ENCODE peak calls at places on chromosome 16, in four cellular contexts. One of them, this sample, is unnamed.
A peak's percentile ranks its signal among the peaks of the same experiment; 100 is the strongest.

GRCh38 chr16:66894948-66895696 is 14.8 kb downstream of the PDP2 start:
- DNase-seq in GM12878: no peak
- DNase-seq in HepG2: peak; percentile 80
- DNase-seq in K562: peak; percentile 63
- DNase-seq in this sample: peak; percentile 79

GRCh38 chr16:70715113-70715711 is 29.4 kb upstream of the MTSS2 start:
- DNase-seq in GM12878: no peak
- DNase-seq in HepG2: no peak
- DNase-seq in K562: peak; percentile 29
- DNase-seq in this sample: no peak

GRCh38 chr16:20099375-20099774 is 25.7 kb upstream of the GPR139 start:
- DNase-seq in K562: no peak
- DNase-seq in HepG2: no peak
- DNase-seq in GM12878: no peak
- DNase-seq in this sample: no peak

GRCh38 chr16:78184554-78185183 is 85.2 kb downstream of the WWOX start:
- DNase-seq in K562: no peak
- DNase-seq in HepG2: peak; percentile 68
- DNase-seq in GM12878: no peak
- DNase-seq in this sample: no peak

GRCh38 chr16:48590476-48590875 is 19.5 kb downstream of the N4BP1 start:
- DNase-seq in HepG2: no peak
- DNase-seq in K562: no peak
- DNase-seq in GM12878: no peak
- DNase-seq in this sample: no peak

GRCh38 chr16:50711862-50712567 is 18.6 kb downstream of the NOD2 start:
- DNase-seq in HepG2: no peak
- DNase-seq in K562: no peak
- DNase-seq in GM12878: no peak
- DNase-seq in this sample: no peak

GRCh38 chr16:65698943-65699342 is 577.1 kb upstream of the CDH11 start:
- DNase-seq in GM12878: no peak
- DNase-seq in HepG2: no peak
- DNase-seq in K562: no peak
- DNase-seq in this sample: no peak

GRCh38 chr16:83878838-83879237 is 20.1 kb upstream of the MLYCD start:
- DNase-seq in GM12878: no peak
- DNase-seq in HepG2: peak; percentile 59
- DNase-seq in K562: no peak
- DNase-seq in this sample: peak; percentile 81

GRCh38 chr16:10168258-10168657 is 14.0 kb downstream of the GRIN2A start:
- DNase-seq in K562: no peak
- DNase-seq in GM12878: no peak
- DNase-seq in HepG2: no peak
- DNase-seq in this sample: no peak

GRCh38 chr16:68074850-68075249 is 10.3 kb upstream of the NFATC3 start:
- DNase-seq in K562: no peak
- DNase-seq in HepG2: no peak
- DNase-seq in GM12878: peak; percentile 95
- DNase-seq in this sample: no peak

GRCh38 chr16:57284952-57285263 is 436 bp upstream of the PLLP start:
- DNase-seq in HepG2: no peak
- DNase-seq in GM12878: no peak
- DNase-seq in K562: no peak
- DNase-seq in this sample: no peak

GRCh38 chr16:17784073-17784472 is 313.3 kb upstream of the XYLT1 start:
- DNase-seq in HepG2: peak; percentile 21
- DNase-seq in K562: peak; percentile 32
- DNase-seq in GM12878: no peak
- DNase-seq in this sample: peak; percentile 86

GRCh38 chr16:84686702-84687298 is 13.0 kb upstream of the USP10 start:
- DNase-seq in HepG2: no peak
- DNase-seq in K562: no peak
- DNase-seq in GM12878: no peak
- DNase-seq in this sample: no peak

GRCh38 chr16:75074415-75074793 is 42.2 kb downstream of the LDHD start:
- DNase-seq in GM12878: no peak
- DNase-seq in K562: no peak
- DNase-seq in HepG2: no peak
- DNase-seq in this sample: no peak
- H4K20me1 ChIP-seq in GM12878: no peaks in the 10 kb centered on the region
- H4K20me1 ChIP-seq in K562: no peaks in the 10 kb centered on the region
- H4K20me1 ChIP-seq in HepG2: peaks cover 56% of the 10 kb centered on the region
- H4K20me1 ChIP-seq in this sample: peaks cover 39% of the 10 kb centered on the region

DNA sequence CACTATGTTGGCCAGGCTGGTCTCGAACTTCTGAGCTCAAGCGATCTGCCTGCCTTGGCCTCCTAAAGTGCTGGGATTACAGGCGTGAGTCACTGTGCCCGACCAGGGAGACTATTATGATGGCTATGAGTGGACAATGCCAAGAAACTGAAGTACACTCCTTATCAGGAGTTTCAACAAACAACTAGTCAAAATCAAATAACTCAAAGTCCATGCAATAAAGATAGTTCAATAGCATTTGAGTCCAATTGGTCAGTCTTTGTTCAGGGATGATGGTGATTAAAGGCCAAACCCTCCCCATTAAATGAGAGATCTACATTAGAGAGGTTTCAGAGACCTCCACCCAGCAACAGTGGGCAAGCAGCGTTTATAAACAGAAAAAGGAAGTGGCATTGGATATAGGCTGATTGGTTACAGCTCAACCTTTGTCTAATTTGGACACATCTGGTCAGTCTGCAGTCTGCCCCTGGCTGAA is 8.0 kb downstream of the CHST5 start:
- DNase-seq in K562: no peak
- DNase-seq in HepG2: peak; percentile 80
- DNase-seq in GM12878: no peak
- DNase-seq in this sample: no peak
- TF ChIP-seq JUNB in K562: no peak
- TF ChIP-seq JUNB in HepG2: no peak
- TF ChIP-seq JUNB in GM12878: no peak
- TF ChIP-seq JUNB in this sample: no peak

GRCh38 chr16:2231016-2231931 is 5.0 kb upstream of the DNASE1L2 start:
- DNase-seq in K562: no peak
- DNase-seq in GM12878: no peak
- DNase-seq in HepG2: no peak
- DNase-seq in this sample: no peak
- H4K20me1 ChIP-seq in K562: peaks cover 7% of the 10 kb centered on the region
- H4K20me1 ChIP-seq in GM12878: no peaks in the 10 kb centered on the region
- H4K20me1 ChIP-seq in HepG2: peaks cover 7% of the 10 kb centered on the region
- H4K20me1 ChIP-seq in this sample: no peaks in the 10 kb centered on the region

DNA sequence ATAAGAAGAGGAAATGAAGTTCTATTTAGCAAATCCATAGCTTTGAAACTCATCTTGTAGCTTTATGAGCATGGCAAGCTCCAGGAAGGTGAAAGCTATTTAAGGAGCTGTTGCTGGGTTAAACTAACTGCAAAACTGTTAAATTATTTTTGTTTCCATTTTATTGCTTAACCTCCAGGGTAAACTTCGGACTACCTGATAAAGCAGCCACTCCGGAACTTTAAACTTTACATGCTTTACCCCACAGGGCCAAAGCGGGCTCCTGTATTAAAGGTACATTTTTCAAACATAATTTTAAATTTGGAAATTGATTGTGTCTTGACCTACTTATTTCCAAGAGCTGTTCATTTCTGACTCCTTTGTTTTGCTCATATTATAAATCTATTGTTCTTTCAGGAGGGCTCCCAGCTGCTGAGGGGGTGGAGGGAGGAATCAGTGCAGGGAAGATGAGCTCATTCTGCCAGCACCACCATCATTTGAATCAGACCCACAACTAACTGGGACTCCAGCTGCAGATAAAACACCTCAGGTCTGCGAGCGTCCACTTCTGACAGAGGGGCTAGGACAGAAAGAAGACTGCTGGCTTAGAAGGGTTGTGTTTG is 157.9 kb downstream of the IRX3 start:
- DNase-seq in GM12878: no peak
- DNase-seq in K562: no peak
- DNase-seq in HepG2: no peak
- DNase-seq in this sample: no peak
- TF ChIP-seq JUNB in GM12878: no peak
- TF ChIP-seq JUNB in K562: no peak
- TF ChIP-seq JUNB in HepG2: no peak
- TF ChIP-seq JUNB in this sample: no peak

DNA sequence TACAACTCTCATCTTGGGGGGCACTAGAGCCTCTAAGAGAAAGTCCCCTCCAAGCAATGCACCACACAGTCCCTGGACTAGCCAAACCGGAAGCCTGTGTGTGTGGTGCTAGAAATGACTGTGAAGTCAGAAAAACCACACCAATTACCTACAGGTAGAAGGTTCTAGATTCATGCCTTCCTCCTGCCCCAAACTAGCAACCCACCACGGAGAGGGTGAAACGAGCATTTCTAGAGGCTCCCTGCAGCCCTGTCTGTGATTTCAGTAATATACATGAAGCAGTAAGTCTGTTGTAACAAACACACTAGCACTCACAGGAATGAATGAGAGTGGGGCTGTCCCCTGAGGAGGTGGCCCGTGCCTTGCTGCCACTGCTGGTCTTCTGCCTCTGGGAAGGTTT is 13.6 kb downstream of the ZFHX3 start:
- DNase-seq in GM12878: peak; percentile 49
- DNase-seq in K562: no peak
- DNase-seq in HepG2: no peak
- DNase-seq in this sample: no peak
- H4K20me1 ChIP-seq in GM12878: no peaks in the 10 kb centered on the region
- H4K20me1 ChIP-seq in K562: no peaks in the 10 kb centered on the region
- H4K20me1 ChIP-seq in HepG2: peaks cover 13% of the 10 kb centered on the region
- H4K20me1 ChIP-seq in this sample: peaks cover 39% of the 10 kb centered on the region

DNA sequence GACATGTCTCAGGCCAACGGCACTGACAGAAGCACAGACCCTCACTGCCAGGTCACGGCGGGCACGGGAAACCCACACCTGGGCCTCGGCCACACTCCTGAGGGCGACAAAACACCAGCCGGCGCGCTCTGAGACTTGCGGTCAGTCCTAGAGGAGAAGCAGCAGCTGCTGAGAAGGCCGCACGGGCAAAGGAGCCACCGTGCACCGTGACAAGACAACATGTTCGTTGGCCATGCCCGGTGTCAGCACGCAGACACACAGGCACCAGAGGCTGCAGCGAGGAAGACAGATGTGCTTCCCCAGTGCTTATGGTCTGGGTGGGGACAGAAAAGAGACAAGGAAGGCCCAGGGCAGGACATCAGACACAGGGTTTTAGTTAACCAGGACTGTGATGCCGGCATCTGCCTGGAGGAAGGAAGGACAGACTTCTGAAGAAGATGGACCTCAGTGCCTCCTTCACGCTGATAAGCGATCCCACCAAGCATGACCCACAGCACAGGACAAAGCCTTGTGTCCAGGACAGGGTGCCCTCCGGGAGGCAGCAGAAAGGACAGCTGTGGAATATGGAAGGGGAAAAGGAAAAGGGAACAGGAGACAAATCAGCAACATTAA is 84.0 kb downstream of the ANKRD11 start:
- DNase-seq in GM12878: no peak
- DNase-seq in HepG2: no peak
- DNase-seq in K562: no peak
- DNase-seq in this sample: no peak
- TF ChIP-seq JUNB in GM12878: no peak
- TF ChIP-seq JUNB in HepG2: no peak
- TF ChIP-seq JUNB in K562: no peak
- TF ChIP-seq JUNB in this sample: no peak